ENCODE peak calls at places on chromosomes 5 and 9, in six cellular contexts. V, Q, F, H, A and T are unnamed samples.

GRCh38 chr5:120139039-120139438 is 325.1 kb upstream of the PRR16 start:
- DNase-seq in V (peak; percentile 99), Q (no peak), F (no peak), H (no peak), A (peak; percentile 72), T (peak; percentile 100)

GRCh38 chr9:97475079-97475478 is 26.4 kb upstream of the TMOD1 start:
- DNase-seq in V (peak; percentile 89), Q (no peak), F (no peak), H (no peak), A (no peak), T (peak; percentile 96)

GRCh38 chr5:73311291-73312110 is 137.1 kb downstream of the FOXD1 start:
- DNase-seq in V (peak; percentile 92), Q (peak; percentile 68), F (peak; percentile 32), H (no peak), A (no peak), T (peak; percentile 93)

GRCh38 chr5:173051746-173052145 is 4.4 kb upstream of the CREBRF start:
- DNase-seq in V (peak; percentile 83), Q (no peak), F (no peak), H (no peak), A (no peak), T (peak; percentile 40)

GRCh38 chr5:89988129-89988528 is 421.4 kb downstream of the CETN3 start:
- DNase-seq in V (no peak), Q (no peak), F (no peak), H (no peak), A (no peak), T (no peak)

GRCh38 chr9:80061096-80061495 is 489.3 kb downstream of the TLE4 start:
- DNase-seq in V (peak; percentile 25), Q (no peak), F (no peak), H (no peak), A (no peak), T (no peak)

GRCh38 chr9:129656795-129657390 is 8.6 kb upstream of the PRRX2 start:
- DNase-seq in V (peak; percentile 85), Q (no peak), F (no peak), H (no peak), A (no peak), T (peak; percentile 91)

GRCh38 chr5:103357636-103358035 is 99.1 kb downstream of the MACIR start:
- DNase-seq in V (no peak), Q (no peak), F (no peak), H (no peak), A (no peak), T (no peak)

GRCh38 chr9:92642041-92642451 is 27.9 kb downstream of the IPPK start:
- DNase-seq in V (no peak), Q (peak; percentile 5), F (no peak), H (no peak), A (no peak), T (no peak)

GRCh38 chr5:146342882-146343865 is 4.5 kb downstream of the POU4F3 start:
- DNase-seq in V (no peak), Q (peak; percentile 68), F (no peak), H (no peak), A (no peak), T (no peak)

GRCh38 chr9:81685763-81686613 is 3.4 kb downstream of the TLE1 start:
- DNase-seq in V (peak; percentile 55), Q (no peak), F (no peak), H (no peak), A (peak; percentile 44), T (peak; percentile 48)

GRCh38 chr5:55110156-55110680 is 7.8 kb downstream of the GZMA start:
- DNase-seq in V (no peak), Q (no peak), F (no peak), H (no peak), A (no peak), T (no peak)

GRCh38 chr5:135308752-135309151 is 90.3 kb downstream of the MACROH2A1 start:
- DNase-seq in V (peak; percentile 96), Q (no peak), F (no peak), H (no peak), A (no peak), T (peak; percentile 91)

GRCh38 chr9:78677326-78677725 is 380.4 kb downstream of the PSAT1 start:
- DNase-seq in V (peak; percentile 45), Q (no peak), F (no peak), H (no peak), A (no peak), T (no peak)

GRCh38 chr9:109735796-109736195 is 44.2 kb upstream of the PALM2AKAP2 start:
- DNase-seq in V (no peak), Q (no peak), F (no peak), H (no peak), A (no peak), T (no peak)

GRCh38 chr9:91681461-91682305 is 258.1 kb upstream of the NFIL3 start:
- DNase-seq in V (peak; percentile 64), Q (peak; percentile 87), F (peak; percentile 58), H (peak; percentile 47), A (peak; percentile 60), T (peak; percentile 66)

DNA sequence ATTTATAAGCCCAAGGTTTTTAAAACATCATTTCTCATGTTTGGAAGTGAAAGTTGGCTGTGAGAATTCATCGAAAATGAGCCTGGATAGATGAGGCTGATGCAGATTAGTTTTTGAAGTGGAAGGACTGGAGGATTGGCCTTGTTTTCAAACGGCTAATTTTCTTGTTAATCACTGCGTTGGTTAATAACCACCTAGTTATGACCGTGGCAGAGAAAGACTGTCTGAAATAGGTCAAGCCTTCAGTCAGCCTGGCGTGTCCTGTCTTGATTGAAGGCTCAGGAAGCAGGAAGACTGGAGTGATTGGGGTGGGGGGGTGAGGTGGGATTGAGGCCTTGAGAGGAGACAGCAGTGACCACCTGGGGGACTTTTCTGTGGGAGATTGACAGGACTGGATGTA is 390.9 kb upstream of the WWC1 start:
- DNase-seq in V (no peak), Q (no peak), F (no peak), H (no peak), A (no peak), T (no peak)
- H3K14ac ChIP-seq in V (no peak overlapping the region), Q (no peak overlapping the region), F (no peak overlapping the region), H (no peak overlapping the region), A (no peak overlapping the region), T (no peak overlapping the region)

GRCh38 chr9:69806642-69807041 is 14.0 kb upstream of the CFAP95 start:
- DNase-seq in V (no peak), Q (no peak), F (no peak), H (no peak), A (no peak), T (no peak)

GRCh38 chr9:69801994-69802393 is 18.6 kb upstream of the CFAP95 start:
- DNase-seq in V (peak; percentile 12), Q (no peak), F (no peak), H (no peak), A (no peak), T (no peak)

GRCh38 chr9:69809304-69809863 is 11.2 kb upstream of the CFAP95 start:
- DNase-seq in V (peak; percentile 21), Q (peak; percentile 52), F (no peak), H (peak; percentile 19), A (no peak), T (peak; percentile 16)

GRCh38 chr9:69811329-69811989 is 9.2 kb upstream of the CFAP95 start:
- DNase-seq in V (no peak), Q (no peak), F (no peak), H (no peak), A (no peak), T (no peak)

DNA sequence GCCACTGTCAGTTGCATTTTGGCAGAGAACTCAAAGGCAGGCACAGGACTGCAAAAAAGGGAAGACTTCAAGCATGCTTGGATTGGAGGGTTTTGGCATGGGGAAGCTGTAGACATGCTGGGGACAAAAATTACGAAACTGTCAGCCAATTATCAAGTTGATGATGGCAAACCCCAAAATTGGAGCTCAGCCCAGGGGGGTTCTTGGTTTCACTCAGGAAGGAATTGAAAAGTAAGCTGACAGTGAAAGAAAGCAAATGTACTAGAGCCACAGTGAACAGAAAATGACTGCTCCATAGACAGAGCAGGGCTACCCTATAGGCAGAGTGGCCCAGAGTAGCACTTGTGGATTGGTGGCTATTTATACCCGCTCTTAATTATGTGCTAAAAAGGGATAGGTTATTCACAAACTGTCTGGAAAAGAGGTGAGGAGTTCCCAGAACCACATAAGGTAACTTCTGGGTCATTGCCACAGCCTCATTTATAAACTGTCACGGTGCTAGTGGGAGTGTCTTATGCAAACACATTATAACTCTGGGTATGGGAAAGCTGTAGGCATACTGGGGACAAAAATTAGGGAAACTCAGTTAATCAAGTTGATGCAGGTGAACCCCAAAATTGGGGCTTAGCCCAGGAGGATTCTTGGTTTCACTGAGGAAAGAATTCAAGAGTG is 14.5 kb upstream of the CFAP95 start:
- DNase-seq in V (no peak), Q (no peak), F (no peak), H (no peak), A (no peak), T (no peak)
- H3K27ac ChIP-seq in V (no peak overlapping the region), Q (no peak overlapping the region), F (no peak overlapping the region), H (no peak overlapping the region), A (no peak overlapping the region), T (no peak overlapping the region)

DNA sequence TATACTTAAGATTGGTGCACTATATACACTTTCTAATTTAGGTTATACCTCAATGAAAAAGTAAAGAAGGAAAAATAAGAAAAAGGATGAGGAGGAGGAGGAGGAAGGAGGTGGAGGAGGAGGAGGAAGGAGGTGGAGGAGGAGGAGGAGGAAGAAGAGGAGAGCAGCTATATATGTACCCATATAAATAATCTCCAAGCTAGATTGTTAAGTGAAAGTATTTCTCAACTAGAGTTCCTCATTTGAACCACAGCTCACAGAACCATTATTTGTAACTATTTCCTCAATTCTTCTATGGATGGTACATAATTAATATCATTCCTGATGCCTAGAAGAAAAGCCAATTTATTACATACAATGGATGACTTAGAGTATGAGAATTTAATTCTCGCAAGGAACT is 19.9 kb upstream of the NREP start:
- DNase-seq in V (no peak), Q (no peak), F (no peak), H (no peak), A (no peak), T (no peak)
- H3K14ac ChIP-seq in V (no peak overlapping the region), Q (no peak overlapping the region), F (no peak overlapping the region), H (no peak overlapping the region), A (no peak overlapping the region), T (no peak overlapping the region)

GRCh38 chr9:127796899-127797370 is 5.7 kb upstream of the FPGS start:
- DNase-seq in V (peak; percentile 65), Q (no peak), F (no peak), H (no peak), A (no peak), T (peak; percentile 68)
- H3K27ac ChIP-seq in V (no peak overlapping the region), Q (no peak overlapping the region), F (no peak overlapping the region), H (no peak overlapping the region), A (no peak overlapping the region), T (no peak overlapping the region)

DNA sequence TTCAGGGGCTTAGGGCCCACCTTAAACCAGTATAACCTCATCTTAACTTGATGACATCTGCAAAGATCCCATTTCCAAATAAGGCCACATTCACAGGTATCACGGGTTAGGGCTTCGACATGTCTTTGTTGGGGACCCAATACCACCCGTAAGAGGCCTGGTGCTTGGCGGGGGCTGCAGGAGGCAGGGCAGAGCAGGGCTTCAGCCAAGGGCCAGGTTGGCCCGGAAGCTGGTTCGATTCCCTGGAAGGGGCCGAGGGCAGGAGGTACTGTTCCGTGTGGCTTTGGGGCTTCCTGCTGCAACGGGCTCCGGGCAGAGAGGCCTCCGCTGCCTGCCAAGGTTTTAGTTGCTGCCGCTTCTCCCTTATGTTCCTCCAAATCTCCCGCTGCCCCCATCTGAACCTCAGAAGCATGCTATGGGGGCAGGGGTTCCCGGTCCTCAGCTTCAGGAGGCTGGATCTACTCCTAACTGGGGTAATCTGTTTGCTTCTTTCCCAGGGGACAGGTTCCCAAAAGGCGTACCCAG is 29.8 kb downstream of the MED10 start:
- DNase-seq in V (no peak), Q (no peak), F (no peak), H (no peak), A (no peak), T (no peak)
- H3K14ac ChIP-seq in V (no peak overlapping the region), Q (no peak overlapping the region), F (no peak overlapping the region), H (no peak overlapping the region), A (no peak overlapping the region), T (no peak overlapping the region)